ENCODE peak calls at places on chromosome 22, in ten cellular contexts. R is thoracic aorta, X is suprapubic skin, H is Peyer's patch, B is AG04450, W is spleen, A is upper lobe of left lung, Z is stomach, U is fibroblast of the aortic adventitia, V is GM23338. Q is an unnamed sample.

GRCh38 chr22:48651981-48652538 is 1175.6 kb downstream of the BRD1 start:
- DNase-seq in R (no peak), X (no peak), H (no peak), B (no peak), W (no peak), A (peak), Z (no peak), U (no peak), V (no peak), Q (no peak)

GRCh38 chr22:31950226-31950625 is 5.9 kb downstream of the YWHAH start:
- DNase-seq in R (no peak), X (no peak), H (no peak), B (no peak), W (peak), A (no peak), Z (no peak), U (peak), V (no peak), Q (no peak)

GRCh38 chr22:25878933-25879332 is 136.9 kb downstream of the MYO18B start:
- DNase-seq in R (no peak), X (no peak), H (no peak), B (no peak), W (no peak), A (no peak), Z (no peak), U (no peak), V (no peak), Q (no peak)

GRCh38 chr22:42794551-42795510 is 62.2 kb downstream of the ARFGAP3 start:
- DNase-seq in R (no peak), X (no peak), H (no peak), B (no peak), W (peak), A (peak), Z (peak), U (no peak), V (peak), Q (no peak)

GRCh38 chr22:25081409-25081824 is 118.2 kb upstream of the CRYBB3 start:
- DNase-seq in R (no peak), X (no peak), H (peak), B (no peak), W (no peak), A (no peak), Z (peak), U (no peak), V (peak), Q (no peak)

GRCh38 chr22:48718818-48719500 is 1108.7 kb downstream of the BRD1 start:
- DNase-seq in R (no peak), X (no peak), H (no peak), B (no peak), W (peak), A (peak), Z (no peak), U (no peak), V (no peak), Q (no peak)

GRCh38 chr22:48045369-48045768 is 1282.9 kb downstream of the TBC1D22A start:
- DNase-seq in R (no peak), X (no peak), H (peak), B (no peak), W (no peak), A (no peak), Z (no peak), U (no peak), V (no peak), Q (no peak)

GRCh38 chr22:43515902-43516301 is 104.1 kb downstream of the MPPED1 start:
- DNase-seq in R (no peak), X (no peak), H (no peak), B (no peak), W (no peak), A (peak), Z (no peak), U (no peak), V (peak), Q (no peak)

GRCh38 chr22:42986115-42986514 is 28.8 kb downstream of the PACSIN2 start:
- DNase-seq in R (no peak), X (peak), H (peak), B (no peak), W (no peak), A (no peak), Z (no peak), U (no peak), V (no peak), Q (no peak)

GRCh38 chr22:46676479-46676878 is 56.3 kb downstream of the GRAMD4 start:
- DNase-seq in R (no peak), X (no peak), H (no peak), B (no peak), W (no peak), A (peak), Z (no peak), U (no peak), V (no peak), Q (no peak)

GRCh38 chr22:28600546-28601143 is 79.0 kb downstream of the TTC28 start:
- DNase-seq in R (no peak), X (no peak), H (no peak), B (peak), W (no peak), A (no peak), Z (no peak), U (peak), V (peak), Q (no peak)

GRCh38 chr22:47011131-47011854 is 248.8 kb downstream of the TBC1D22A start:
- DNase-seq in R (no peak), X (no peak), H (no peak), B (no peak), W (no peak), A (no peak), Z (no peak), U (no peak), V (no peak), Q (no peak)

GRCh38 chr22:43635101-43635500 is 177.0 kb downstream of the EFCAB6 start:
- DNase-seq in R (no peak), X (no peak), H (no peak), B (no peak), W (no peak), A (no peak), Z (no peak), U (no peak), V (no peak), Q (no peak)

GRCh38 chr22:28027453-28028448 is 108.7 kb upstream of the PITPNB start:
- DNase-seq in R (no peak), X (peak), H (no peak), B (no peak), W (peak), A (no peak), Z (no peak), U (peak), V (no peak), Q (no peak)

GRCh38 chr22:35212020-35212419 is 45.3 kb upstream of the HMGXB4 start:
- DNase-seq in R (no peak), X (no peak), H (no peak), B (peak), W (no peak), A (no peak), Z (peak), U (peak), V (no peak), Q (no peak)

GRCh38 chr22:40613025-40613424 is 23.5 kb downstream of the MRTFA start:
- DNase-seq in R (no peak), X (no peak), H (no peak), B (no peak), W (no peak), A (no peak), Z (no peak), U (no peak), V (no peak), Q (no peak)

GRCh38 chr22:22099833-22100812 is 117.5 kb upstream of the TOP3B start:
- DNase-seq in R (no peak), X (no peak), H (no peak), B (no peak), W (no peak), A (no peak), Z (no peak), U (peak), V (peak), Q (no peak)

DNA sequence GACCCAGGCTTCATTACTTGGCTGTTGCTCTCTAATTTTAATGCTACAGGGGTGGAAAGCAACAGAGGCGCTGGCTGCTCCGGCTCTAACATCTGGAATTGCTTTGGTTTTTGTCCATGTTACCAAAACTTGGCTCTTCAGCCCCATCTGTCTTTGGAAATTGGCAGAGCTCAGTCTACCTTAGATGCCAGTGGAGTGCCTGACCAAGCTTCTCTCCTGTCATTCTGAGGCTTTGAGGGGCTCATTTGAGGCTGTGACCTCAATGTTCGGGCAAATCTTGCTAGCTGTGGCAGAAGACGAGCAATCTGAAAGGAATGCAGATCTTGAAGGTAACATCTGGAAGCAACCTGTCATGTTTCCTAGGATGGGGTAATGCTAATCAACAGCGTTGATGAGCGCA is 409.5 kb upstream of the SYN3 start:
- DNase-seq in R (no peak), X (no peak), H (no peak), B (no peak), W (no peak), A (no peak), Z (no peak), U (peak), V (no peak), Q (no peak)
- TF ChIP-seq CTCF in R (no peak), X (no peak), H (no peak), B (peak), W (no peak), A (no peak), Z (no peak), U (peak), V (peak), Q (no peak)

GRCh38 chr22:49916851-49917250 is 1.4 kb downstream of the ALG12 start:
- DNase-seq in R (no peak), X (no peak), H (no peak), B (no peak), W (peak), A (no peak), Z (no peak), U (no peak), V (no peak), Q (no peak)
- TF ChIP-seq CTCF in R (no peak), X (no peak), H (no peak), B (no peak), W (no peak), A (no peak), Z (no peak), U (no peak), V (no peak), Q (no peak)

DNA sequence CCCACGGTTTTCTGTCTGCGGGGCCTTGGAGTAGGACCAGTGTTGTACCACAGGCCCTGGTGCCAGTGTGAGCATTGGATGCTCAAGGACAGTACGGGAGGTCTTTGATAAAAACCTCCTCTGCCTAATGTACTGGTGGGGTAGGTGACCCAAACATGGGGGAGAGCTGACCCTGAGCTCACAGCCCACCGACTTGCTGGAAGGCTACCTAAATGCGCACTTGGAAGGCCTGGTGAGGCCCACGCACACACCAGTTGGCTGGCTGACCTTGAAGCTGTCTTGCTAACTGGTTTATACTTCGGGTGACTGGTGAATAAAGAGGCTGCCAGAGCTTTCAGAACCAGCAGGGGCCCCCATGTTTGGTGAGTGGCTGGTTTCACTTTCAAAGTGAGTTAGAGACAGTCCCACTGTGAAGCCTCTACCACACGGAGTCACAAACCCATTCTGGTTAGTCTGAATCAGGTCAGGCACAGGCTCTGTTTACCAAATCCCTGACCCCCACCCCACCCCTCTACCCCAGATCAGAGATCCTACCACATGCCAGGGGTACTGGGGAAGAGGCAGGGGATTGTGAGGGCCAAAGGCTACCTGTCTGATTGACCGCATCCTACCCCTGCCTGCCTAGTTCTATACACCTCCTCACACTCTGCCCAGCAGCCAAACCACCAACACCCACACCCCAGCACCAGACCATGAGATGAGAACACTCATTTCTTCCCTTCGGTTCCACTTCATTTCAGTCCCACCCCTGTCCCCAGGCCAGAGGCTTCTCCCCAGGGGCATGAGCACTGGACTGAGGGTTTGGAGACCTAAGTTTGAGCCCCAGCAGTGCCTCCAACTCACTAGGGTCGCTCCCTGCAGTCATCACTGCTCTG is 12.7 kb upstream of the IL2RB start:
- DNase-seq in R (no peak), X (no peak), H (peak), B (no peak), W (peak), A (no peak), Z (no peak), U (no peak), V (no peak), Q (no peak)
- TF ChIP-seq CTCF in R (no peak), X (no peak), H (peak), B (no peak), W (no peak), A (no peak), Z (no peak), U (no peak), V (no peak), Q (no peak)

GRCh38 chr22:20084547-20085413 is 4.7 kb downstream of the DGCR8 start:
- DNase-seq in R (no peak), X (no peak), H (no peak), B (no peak), W (peak), A (no peak), Z (peak), U (peak), V (peak), Q (no peak)
- TF ChIP-seq CTCF in R (no peak), X (no peak), H (peak), B (peak), W (no peak), A (peak), Z (peak), U (peak), V (peak), Q (no peak)

GRCh38 chr22:30635273-30636225 is at the start of gene SLC35E4:
- DNase-seq in R (peak), X (peak), H (peak), B (peak), W (peak), A (peak), Z (peak), U (peak), V (peak), Q (peak)
- TF ChIP-seq CTCF in R (peak), X (peak), H (peak), B (peak), W (peak), A (peak), Z (no peak), U (peak), V (peak), Q (no peak)

GRCh38 chr22:24001314-24001713 is 3.9 kb downstream of the GSTT4 start:
- DNase-seq in R (no peak), X (no peak), H (no peak), B (no peak), W (no peak), A (peak), Z (no peak), U (no peak), V (peak), Q (no peak)
- TF ChIP-seq CTCF in R (no peak), X (peak), H (no peak), B (no peak), W (no peak), A (no peak), Z (no peak), U (no peak), V (peak), Q (no peak)

DNA sequence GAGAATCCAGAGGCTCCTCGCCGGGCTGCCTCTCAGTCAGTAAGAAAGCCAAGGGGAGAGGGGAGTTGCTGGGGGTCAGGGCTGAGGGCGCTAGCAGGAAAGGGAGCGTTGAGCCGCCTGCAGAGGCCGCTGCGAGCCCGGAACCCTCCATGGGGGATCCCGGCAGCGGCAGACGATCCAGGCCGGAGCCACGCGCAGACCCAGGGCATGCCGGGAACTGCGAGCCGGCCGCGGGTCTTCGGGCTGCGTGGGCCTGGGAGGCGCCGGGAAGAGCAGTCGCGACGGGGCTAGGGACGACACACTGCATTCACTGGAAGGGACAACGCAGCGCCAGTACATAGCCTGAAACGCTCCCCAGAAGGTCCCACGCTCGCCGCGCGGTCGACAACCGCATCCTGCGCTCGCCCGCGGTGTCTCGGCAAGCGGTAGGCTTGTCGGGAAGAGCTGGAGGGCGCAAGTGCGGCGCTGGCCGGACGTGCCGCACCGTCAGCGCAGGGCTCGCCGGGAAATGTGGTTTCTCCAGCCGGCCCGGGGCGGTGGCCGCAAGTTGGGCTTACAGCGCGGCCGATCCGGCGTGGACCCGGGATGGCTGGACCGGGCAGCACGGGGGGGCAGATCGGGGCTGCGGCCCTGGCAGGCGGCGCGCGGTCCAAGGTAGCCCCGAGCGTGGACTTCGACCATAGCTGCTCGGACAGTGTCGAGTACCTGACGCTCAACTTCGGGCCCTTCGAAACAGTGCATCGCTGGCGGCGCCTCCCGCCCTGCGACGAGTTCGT is at the start of gene LZTR1:
- DNase-seq in R (no peak), X (peak), H (peak), B (peak), W (peak), A (peak), Z (peak), U (peak), V (peak), Q (peak)
- TF ChIP-seq CTCF in R (peak), X (peak), H (peak), B (peak), W (peak), A (no peak), Z (peak), U (peak), V (peak), Q (no peak)

GRCh38 chr22:39435616-39436015 is 21.2 kb upstream of the MGAT3 start:
- DNase-seq in R (no peak), X (no peak), H (no peak), B (no peak), W (no peak), A (no peak), Z (no peak), U (no peak), V (no peak), Q (no peak)

GRCh38 chr22:39434721-39435120 is 22.1 kb upstream of the MGAT3 start:
- DNase-seq in R (no peak), X (no peak), H (no peak), B (no peak), W (no peak), A (no peak), Z (no peak), U (no peak), V (no peak), Q (no peak)

GRCh38 chr22:39437836-39438704 is 18.7 kb upstream of the MGAT3 start:
- DNase-seq in R (no peak), X (no peak), H (no peak), B (no peak), W (no peak), A (no peak), Z (no peak), U (no peak), V (no peak), Q (no peak)

GRCh38 chr22:39443416-39443815 is 13.4 kb upstream of the MGAT3 start:
- DNase-seq in R (no peak), X (no peak), H (no peak), B (no peak), W (no peak), A (no peak), Z (no peak), U (no peak), V (no peak), Q (no peak)

GRCh38 chr22:39439170-39439569 is 17.6 kb upstream of the MGAT3 start:
- DNase-seq in R (no peak), X (no peak), H (no peak), B (no peak), W (no peak), A (no peak), Z (no peak), U (peak), V (no peak), Q (no peak)
- TF ChIP-seq CTCF in R (no peak), X (no peak), H (no peak), B (no peak), W (no peak), A (no peak), Z (no peak), U (no peak), V (no peak), Q (no peak)

DNA sequence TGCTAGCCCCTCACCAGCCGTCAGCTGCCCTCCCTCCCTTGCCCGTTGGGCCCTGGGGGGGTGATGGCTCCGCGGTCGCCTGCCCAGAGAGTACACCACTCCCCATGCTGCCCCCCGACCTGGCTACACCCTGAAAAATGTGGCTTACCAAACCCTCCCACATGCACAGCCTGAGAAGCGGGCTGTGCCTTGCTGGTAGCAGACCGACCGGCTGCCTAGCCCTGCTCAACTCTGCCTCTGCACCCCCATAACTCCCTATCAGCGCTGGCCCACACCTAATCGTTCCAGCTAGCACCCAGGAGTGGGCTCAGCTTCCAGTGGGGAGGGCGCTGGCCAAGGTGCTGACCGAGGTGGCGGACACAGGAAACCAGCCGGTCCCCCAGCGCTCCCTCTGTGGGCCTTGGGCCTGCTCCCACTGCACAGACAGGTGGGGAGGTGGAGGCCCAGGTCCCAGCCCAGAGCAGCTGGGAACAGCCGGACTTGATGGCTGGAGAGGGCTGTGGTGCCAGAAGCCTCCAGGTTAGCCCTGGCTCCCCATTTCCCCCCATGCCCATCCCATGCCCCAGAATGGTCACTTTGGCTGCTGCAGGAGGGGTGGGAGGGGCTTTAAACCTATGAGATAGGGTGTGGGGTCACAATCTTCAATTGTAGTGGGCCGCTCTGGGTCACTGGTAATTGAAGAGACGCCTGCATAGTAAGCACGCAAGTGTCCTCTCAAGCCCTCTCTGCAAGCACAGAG is 32.1 kb upstream of the PRODH start:
- DNase-seq in R (no peak), X (peak), H (no peak), B (no peak), W (no peak), A (peak), Z (no peak), U (peak), V (peak), Q (no peak)
- TF ChIP-seq CTCF in R (no peak), X (no peak), H (no peak), B (no peak), W (no peak), A (no peak), Z (no peak), U (no peak), V (no peak), Q (no peak)